ENCODE peak calls at places on chromosomes 7 and 10, in four cellular contexts. One of them, this sample, is unnamed.

GRCh38 chr10:59432207-59432900 is 70.0 kb upstream of the FAM13C start:
- DNase-seq in CD4-positive, alpha-beta T cell: no peak
- DNase-seq in Caco-2: no peak
- DNase-seq in MM.1S: no peak
- DNase-seq in this sample: no peak

GRCh38 chr7:27151945-27152815 is at the start of gene HOXA3:
- DNase-seq in CD4-positive, alpha-beta T cell: no peak
- DNase-seq in Caco-2: peak; percentile 24
- DNase-seq in MM.1S: no peak
- DNase-seq in this sample: no peak

GRCh38 chr10:70432101-70432500 is 9.4 kb downstream of the NODAL start:
- DNase-seq in CD4-positive, alpha-beta T cell: no peak
- DNase-seq in Caco-2: peak; percentile 39
- DNase-seq in MM.1S: no peak
- DNase-seq in this sample: no peak

GRCh38 chr10:129085821-129086220 is 381.2 kb upstream of the MGMT start:
- DNase-seq in CD4-positive, alpha-beta T cell: no peak
- DNase-seq in Caco-2: no peak
- DNase-seq in MM.1S: no peak
- DNase-seq in this sample: no peak

GRCh38 chr7:64558781-64559180 is 4.1 kb downstream of the ZNF680 start:
- DNase-seq in CD4-positive, alpha-beta T cell: no peak
- DNase-seq in Caco-2: no peak
- DNase-seq in MM.1S: no peak
- DNase-seq in this sample: no peak

GRCh38 chr10:128096486-128097199 is 29.6 kb downstream of the MKI67 start:
- DNase-seq in CD4-positive, alpha-beta T cell: no peak
- DNase-seq in Caco-2: no peak
- DNase-seq in MM.1S: no peak
- DNase-seq in this sample: no peak

GRCh38 chr10:128028508-128029279 is 97.5 kb downstream of the MKI67 start:
- DNase-seq in CD4-positive, alpha-beta T cell: no peak
- DNase-seq in Caco-2: peak; percentile 31
- DNase-seq in MM.1S: no peak
- DNase-seq in this sample: no peak

GRCh38 chr10:113022265-113022664 is 72.2 kb downstream of the TCF7L2 start:
- DNase-seq in CD4-positive, alpha-beta T cell: no peak
- DNase-seq in Caco-2: no peak
- DNase-seq in MM.1S: no peak
- DNase-seq in this sample: no peak

GRCh38 chr10:71981024-71981867 is 17.1 kb downstream of the CHST3 start:
- DNase-seq in CD4-positive, alpha-beta T cell: no peak
- DNase-seq in Caco-2: no peak
- DNase-seq in MM.1S: no peak
- DNase-seq in this sample: no peak

DNA sequence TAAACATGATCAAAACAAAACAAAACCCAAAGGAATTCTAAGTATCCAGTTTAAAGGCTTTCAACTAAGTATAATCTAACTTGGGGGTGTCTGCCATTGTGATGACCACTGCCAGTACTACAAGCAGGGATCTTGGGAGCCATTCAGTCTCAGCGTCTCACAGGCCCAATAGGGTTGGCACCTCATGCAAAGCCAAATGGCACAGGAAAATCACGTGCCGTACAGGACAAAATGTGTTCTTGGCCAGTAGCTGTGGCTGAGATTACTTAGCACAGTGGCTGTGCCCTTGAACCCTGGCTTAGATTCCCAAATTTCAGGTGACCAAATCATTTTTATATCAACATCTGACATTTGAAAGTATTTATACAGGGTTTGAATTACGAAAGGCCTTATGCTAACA is 50.0 kb downstream of the DLD start:
- DNase-seq in CD4-positive, alpha-beta T cell: no peak
- DNase-seq in Caco-2: no peak
- DNase-seq in MM.1S: no peak
- DNase-seq in this sample: no peak
- TF ChIP-seq CTCF in CD4-positive, alpha-beta T cell: no peak
- TF ChIP-seq CTCF in Caco-2: no peak
- TF ChIP-seq CTCF in MM.1S: no peak
- TF ChIP-seq CTCF in this sample: no peak

DNA sequence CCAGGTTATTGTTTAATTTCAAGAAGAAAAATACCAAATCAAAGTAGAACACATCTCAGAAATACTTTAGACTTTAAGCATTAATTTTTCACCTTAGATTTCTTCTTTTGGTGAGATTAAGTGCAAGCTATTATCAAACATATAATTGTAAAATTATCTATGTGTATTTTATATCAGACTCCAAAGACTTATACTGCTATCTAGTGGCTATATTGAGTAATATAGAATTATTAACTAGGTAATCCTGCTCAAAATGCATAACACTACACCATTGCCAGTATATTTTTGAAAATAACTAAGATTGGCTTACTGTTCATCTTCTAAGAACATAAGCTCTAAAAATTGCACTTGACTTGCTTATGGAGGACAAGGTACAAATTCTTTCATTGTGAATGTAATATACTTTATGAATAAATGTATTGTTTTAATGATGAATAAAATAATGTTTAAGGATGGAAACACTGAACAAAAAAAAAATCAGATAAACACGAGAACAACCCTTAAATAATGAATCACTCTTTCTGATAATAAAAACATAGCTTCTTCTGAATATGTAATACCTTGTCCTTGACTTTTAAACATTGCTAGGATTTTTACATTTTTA is 86.7 kb upstream of the GNAI1 start:
- DNase-seq in CD4-positive, alpha-beta T cell: no peak
- DNase-seq in Caco-2: no peak
- DNase-seq in MM.1S: peak; percentile 22
- DNase-seq in this sample: no peak
- TF ChIP-seq CTCF in CD4-positive, alpha-beta T cell: no peak
- TF ChIP-seq CTCF in Caco-2: no peak
- TF ChIP-seq CTCF in MM.1S: peak; percentile 37
- TF ChIP-seq CTCF in this sample: no peak

GRCh38 chr10:9311702-9312499 is 1257.4 kb downstream of the GATA3 start:
- DNase-seq in CD4-positive, alpha-beta T cell: no peak
- DNase-seq in Caco-2: no peak
- DNase-seq in MM.1S: no peak
- DNase-seq in this sample: no peak
- TF ChIP-seq CTCF in CD4-positive, alpha-beta T cell: no peak
- TF ChIP-seq CTCF in Caco-2: peak; percentile 34
- TF ChIP-seq CTCF in MM.1S: peak; percentile 18
- TF ChIP-seq CTCF in this sample: no peak

GRCh38 chr10:62243647-62243997 is 25.0 kb downstream of the RTKN2 start:
- DNase-seq in CD4-positive, alpha-beta T cell: no peak
- DNase-seq in Caco-2: no peak
- DNase-seq in MM.1S: no peak
- DNase-seq in this sample: no peak

GRCh38 chr10:62249974-62250373 is 18.7 kb downstream of the RTKN2 start:
- DNase-seq in CD4-positive, alpha-beta T cell: no peak
- DNase-seq in Caco-2: no peak
- DNase-seq in MM.1S: no peak
- DNase-seq in this sample: no peak

GRCh38 chr10:62244088-62244487 is 24.6 kb downstream of the RTKN2 start:
- DNase-seq in CD4-positive, alpha-beta T cell: no peak
- DNase-seq in Caco-2: no peak
- DNase-seq in MM.1S: no peak
- DNase-seq in this sample: no peak

GRCh38 chr10:62248465-62248864 is 20.2 kb downstream of the RTKN2 start:
- DNase-seq in CD4-positive, alpha-beta T cell: no peak
- DNase-seq in Caco-2: no peak
- DNase-seq in MM.1S: peak; percentile 14
- DNase-seq in this sample: no peak

GRCh38 chr10:62244785-62245595 is 23.7 kb downstream of the RTKN2 start:
- DNase-seq in CD4-positive, alpha-beta T cell: peak; percentile 27
- DNase-seq in Caco-2: peak; percentile 70
- DNase-seq in MM.1S: peak; percentile 70
- DNase-seq in this sample: peak; percentile 30
- TF ChIP-seq CTCF in CD4-positive, alpha-beta T cell: peak; percentile 92
- TF ChIP-seq CTCF in Caco-2: peak; percentile 98
- TF ChIP-seq CTCF in MM.1S: peak; percentile 82
- TF ChIP-seq CTCF in this sample: peak; percentile 84

GRCh38 chr7:65846008-65846570 is 26.8 kb upstream of the VKORC1L1 start:
- DNase-seq in CD4-positive, alpha-beta T cell: no peak
- DNase-seq in Caco-2: no peak
- DNase-seq in MM.1S: no peak
- DNase-seq in this sample: no peak

GRCh38 chr7:65839846-65840245 is 33.0 kb upstream of the VKORC1L1 start:
- DNase-seq in CD4-positive, alpha-beta T cell: no peak
- DNase-seq in Caco-2: no peak
- DNase-seq in MM.1S: no peak
- DNase-seq in this sample: no peak

GRCh38 chr7:65840446-65840845 is 32.4 kb upstream of the VKORC1L1 start:
- DNase-seq in CD4-positive, alpha-beta T cell: no peak
- DNase-seq in Caco-2: no peak
- DNase-seq in MM.1S: no peak
- DNase-seq in this sample: no peak
- TF ChIP-seq CTCF in CD4-positive, alpha-beta T cell: no peak
- TF ChIP-seq CTCF in Caco-2: no peak
- TF ChIP-seq CTCF in MM.1S: no peak
- TF ChIP-seq CTCF in this sample: peak; percentile 4

This sample was measured in GM13977.